ENCODE peak calls at places on chromosomes 4 and X, in nine cellular contexts. One of them, this sample, is unnamed.

GRCh38 chrX:104902070-104902469 is 318.4 kb downstream of the TEX13A start:
- DNase-seq in suprapubic skin: no peak
- DNase-seq in A549: no peak
- DNase-seq in transverse colon: no peak
- DNase-seq in stomach: no peak
- DNase-seq in SK-N-SH: no peak
- DNase-seq in sigmoid colon: no peak
- DNase-seq in tibial nerve: no peak
- DNase-seq in GM12878: no peak
- DNase-seq in this sample: no peak

GRCh38 chrX:101117701-101118100 is 19.7 kb downstream of the CENPI start:
- DNase-seq in suprapubic skin: no peak
- DNase-seq in A549: no peak
- DNase-seq in transverse colon: no peak
- DNase-seq in stomach: no peak
- DNase-seq in SK-N-SH: no peak
- DNase-seq in sigmoid colon: no peak
- DNase-seq in tibial nerve: no peak
- DNase-seq in GM12878: no peak
- DNase-seq in this sample: no peak

GRCh38 chr4:184485279-184485678 is 10.9 kb upstream of the IRF2 start:
- DNase-seq in suprapubic skin: no peak
- DNase-seq in A549: no peak
- DNase-seq in transverse colon: no peak
- DNase-seq in stomach: no peak
- DNase-seq in SK-N-SH: no peak
- DNase-seq in sigmoid colon: no peak
- DNase-seq in tibial nerve: no peak
- DNase-seq in GM12878: no peak
- DNase-seq in this sample: no peak

GRCh38 chr4:8439914-8440490 is 521 bp downstream of the ACOX3 start:
- DNase-seq in suprapubic skin: no peak
- DNase-seq in A549: no peak
- DNase-seq in transverse colon: peak
- DNase-seq in stomach: no peak
- DNase-seq in SK-N-SH: no peak
- DNase-seq in sigmoid colon: no peak
- DNase-seq in tibial nerve: no peak
- DNase-seq in GM12878: no peak
- DNase-seq in this sample: no peak

GRCh38 chr4:54065282-54066087 is 1.1 kb upstream of the CHIC2 start:
- DNase-seq in suprapubic skin: no peak
- DNase-seq in A549: no peak
- DNase-seq in transverse colon: no peak
- DNase-seq in stomach: no peak
- DNase-seq in SK-N-SH: no peak
- DNase-seq in sigmoid colon: no peak
- DNase-seq in tibial nerve: no peak
- DNase-seq in GM12878: no peak
- DNase-seq in this sample: no peak

GRCh38 chrX:18461431-18461830 is 36.0 kb downstream of the CDKL5 start:
- DNase-seq in suprapubic skin: no peak
- DNase-seq in A549: no peak
- DNase-seq in transverse colon: no peak
- DNase-seq in stomach: no peak
- DNase-seq in SK-N-SH: no peak
- DNase-seq in sigmoid colon: no peak
- DNase-seq in tibial nerve: no peak
- DNase-seq in GM12878: no peak
- DNase-seq in this sample: no peak

GRCh38 chrX:148133099-148133725 is 152.1 kb downstream of the FMR1NB start:
- DNase-seq in suprapubic skin: no peak
- DNase-seq in A549: no peak
- DNase-seq in transverse colon: no peak
- DNase-seq in stomach: no peak
- DNase-seq in SK-N-SH: no peak
- DNase-seq in sigmoid colon: no peak
- DNase-seq in tibial nerve: no peak
- DNase-seq in GM12878: no peak
- DNase-seq in this sample: no peak

GRCh38 chr4:7384929-7385890 is 49.5 kb downstream of the PSAPL1 start:
- DNase-seq in suprapubic skin: peak
- DNase-seq in A549: no peak
- DNase-seq in transverse colon: no peak
- DNase-seq in stomach: no peak
- DNase-seq in SK-N-SH: peak
- DNase-seq in sigmoid colon: peak
- DNase-seq in tibial nerve: no peak
- DNase-seq in GM12878: no peak
- DNase-seq in this sample: no peak

GRCh38 chr4:54802336-54802735 is 144.6 kb downstream of the KIT start:
- DNase-seq in suprapubic skin: no peak
- DNase-seq in A549: no peak
- DNase-seq in transverse colon: no peak
- DNase-seq in stomach: no peak
- DNase-seq in SK-N-SH: no peak
- DNase-seq in sigmoid colon: no peak
- DNase-seq in tibial nerve: no peak
- DNase-seq in GM12878: no peak
- DNase-seq in this sample: no peak

GRCh38 chr4:2256781-2257191 is 5.1 kb downstream of the MXD4 start:
- DNase-seq in suprapubic skin: peak
- DNase-seq in A549: no peak
- DNase-seq in transverse colon: peak
- DNase-seq in stomach: peak
- DNase-seq in SK-N-SH: peak
- DNase-seq in sigmoid colon: peak
- DNase-seq in tibial nerve: peak
- DNase-seq in GM12878: no peak
- DNase-seq in this sample: peak

GRCh38 chr4:2256156-2256731 is 5.7 kb downstream of the MXD4 start:
- DNase-seq in suprapubic skin: peak
- DNase-seq in A549: no peak
- DNase-seq in transverse colon: peak
- DNase-seq in stomach: peak
- DNase-seq in SK-N-SH: peak
- DNase-seq in sigmoid colon: peak
- DNase-seq in tibial nerve: peak
- DNase-seq in GM12878: no peak
- DNase-seq in this sample: peak

GRCh38 chr4:2253160-2254084 is 8.5 kb downstream of the MXD4 start:
- DNase-seq in suprapubic skin: peak
- DNase-seq in A549: no peak
- DNase-seq in transverse colon: no peak
- DNase-seq in stomach: peak
- DNase-seq in SK-N-SH: peak
- DNase-seq in sigmoid colon: peak
- DNase-seq in tibial nerve: peak
- DNase-seq in GM12878: no peak
- DNase-seq in this sample: peak

GRCh38 chr4:2255501-2256155 is 6.3 kb downstream of the MXD4 start:
- DNase-seq in suprapubic skin: peak
- DNase-seq in A549: no peak
- DNase-seq in transverse colon: peak
- DNase-seq in stomach: peak
- DNase-seq in SK-N-SH: peak
- DNase-seq in sigmoid colon: peak
- DNase-seq in tibial nerve: peak
- DNase-seq in GM12878: no peak
- DNase-seq in this sample: peak

GRCh38 chr4:2254665-2255500 is 7.0 kb downstream of the MXD4 start:
- DNase-seq in suprapubic skin: peak
- DNase-seq in A549: no peak
- DNase-seq in transverse colon: no peak
- DNase-seq in stomach: peak
- DNase-seq in SK-N-SH: peak
- DNase-seq in sigmoid colon: peak
- DNase-seq in tibial nerve: peak
- DNase-seq in GM12878: no peak
- DNase-seq in this sample: peak
- TF ChIP-seq EP300 in suprapubic skin: no peak
- TF ChIP-seq EP300 in A549: no peak
- TF ChIP-seq EP300 in transverse colon: no peak
- TF ChIP-seq EP300 in stomach: no peak
- TF ChIP-seq EP300 in SK-N-SH: no peak
- TF ChIP-seq EP300 in sigmoid colon: no peak
- TF ChIP-seq EP300 in tibial nerve: no peak
- TF ChIP-seq EP300 in GM12878: no peak
- TF ChIP-seq EP300 in this sample: no peak

DNA sequence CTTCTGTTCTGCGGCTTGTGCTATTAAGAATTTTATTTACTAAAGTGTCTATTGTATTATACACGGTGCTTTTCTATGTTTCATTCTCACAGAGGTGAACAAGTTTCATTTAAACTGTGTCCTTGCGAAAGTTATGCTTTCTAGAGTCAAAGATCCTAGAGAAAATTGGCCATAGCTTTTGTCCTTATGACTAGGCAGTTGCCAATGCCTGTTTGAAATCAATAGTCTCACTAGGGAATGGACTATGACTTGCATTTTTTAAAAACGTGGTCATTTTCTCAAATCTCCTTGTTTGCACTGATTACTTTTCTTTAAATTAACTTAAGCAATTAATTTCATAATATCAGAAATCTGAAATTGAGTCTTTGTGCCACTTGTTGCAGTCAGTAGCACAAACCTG is 211.7 kb upstream of the MID1 start:
- DNase-seq in suprapubic skin: no peak
- DNase-seq in A549: no peak
- DNase-seq in transverse colon: no peak
- DNase-seq in stomach: no peak
- DNase-seq in SK-N-SH: no peak
- DNase-seq in sigmoid colon: no peak
- DNase-seq in tibial nerve: no peak
- DNase-seq in GM12878: no peak
- DNase-seq in this sample: no peak
- TF ChIP-seq EP300 in suprapubic skin: no peak
- TF ChIP-seq EP300 in A549: no peak
- TF ChIP-seq EP300 in transverse colon: no peak
- TF ChIP-seq EP300 in stomach: no peak
- TF ChIP-seq EP300 in SK-N-SH: no peak
- TF ChIP-seq EP300 in sigmoid colon: no peak
- TF ChIP-seq EP300 in tibial nerve: no peak
- TF ChIP-seq EP300 in GM12878: no peak
- TF ChIP-seq EP300 in this sample: no peak

DNA sequence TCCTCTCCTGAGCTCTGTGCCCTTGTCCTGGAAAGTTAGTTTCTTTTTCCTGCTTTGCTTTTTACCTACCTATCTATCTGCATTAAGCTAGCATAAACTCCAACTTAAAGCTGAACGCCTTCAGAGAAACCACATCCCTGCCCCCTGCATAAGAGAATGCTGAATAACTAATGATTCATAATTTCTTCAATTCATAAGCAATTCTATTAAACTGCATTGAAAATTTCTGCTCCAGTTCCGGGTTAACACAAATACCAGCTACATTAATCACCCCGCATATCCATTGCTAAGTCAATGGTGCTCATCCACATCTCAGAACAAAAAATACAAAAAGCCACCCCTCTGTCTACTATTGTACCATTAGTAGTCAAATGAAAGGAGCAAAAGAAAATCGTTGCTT is 107.0 kb downstream of the ELOVL6 start:
- DNase-seq in suprapubic skin: no peak
- DNase-seq in A549: no peak
- DNase-seq in transverse colon: no peak
- DNase-seq in stomach: no peak
- DNase-seq in SK-N-SH: no peak
- DNase-seq in sigmoid colon: no peak
- DNase-seq in tibial nerve: no peak
- DNase-seq in GM12878: no peak
- DNase-seq in this sample: no peak
- TF ChIP-seq EP300 in suprapubic skin: no peak
- TF ChIP-seq EP300 in A549: no peak
- TF ChIP-seq EP300 in transverse colon: no peak
- TF ChIP-seq EP300 in stomach: no peak
- TF ChIP-seq EP300 in SK-N-SH: no peak
- TF ChIP-seq EP300 in sigmoid colon: no peak
- TF ChIP-seq EP300 in tibial nerve: no peak
- TF ChIP-seq EP300 in GM12878: no peak
- TF ChIP-seq EP300 in this sample: no peak

GRCh38 chr4:2423695-2424094 is 4.9 kb downstream of the CFAP99 start:
- DNase-seq in suprapubic skin: no peak
- DNase-seq in A549: no peak
- DNase-seq in transverse colon: no peak
- DNase-seq in stomach: no peak
- DNase-seq in SK-N-SH: no peak
- DNase-seq in sigmoid colon: no peak
- DNase-seq in tibial nerve: no peak
- DNase-seq in GM12878: no peak
- DNase-seq in this sample: no peak

GRCh38 chr4:2423066-2423465 is 4.3 kb downstream of the CFAP99 start:
- DNase-seq in suprapubic skin: no peak
- DNase-seq in A549: no peak
- DNase-seq in transverse colon: no peak
- DNase-seq in stomach: no peak
- DNase-seq in SK-N-SH: no peak
- DNase-seq in sigmoid colon: no peak
- DNase-seq in tibial nerve: no peak
- DNase-seq in GM12878: no peak
- DNase-seq in this sample: no peak

GRCh38 chr4:2425386-2426068 is 6.8 kb downstream of the CFAP99 start:
- DNase-seq in suprapubic skin: no peak
- DNase-seq in A549: no peak
- DNase-seq in transverse colon: no peak
- DNase-seq in stomach: no peak
- DNase-seq in SK-N-SH: no peak
- DNase-seq in sigmoid colon: no peak
- DNase-seq in tibial nerve: no peak
- DNase-seq in GM12878: no peak
- DNase-seq in this sample: no peak

GRCh38 chr4:2426069-2426397 is 7.3 kb downstream of the CFAP99 start:
- DNase-seq in suprapubic skin: no peak
- DNase-seq in A549: no peak
- DNase-seq in transverse colon: no peak
- DNase-seq in stomach: no peak
- DNase-seq in SK-N-SH: no peak
- DNase-seq in sigmoid colon: no peak
- DNase-seq in tibial nerve: no peak
- DNase-seq in GM12878: no peak
- DNase-seq in this sample: no peak

DNA sequence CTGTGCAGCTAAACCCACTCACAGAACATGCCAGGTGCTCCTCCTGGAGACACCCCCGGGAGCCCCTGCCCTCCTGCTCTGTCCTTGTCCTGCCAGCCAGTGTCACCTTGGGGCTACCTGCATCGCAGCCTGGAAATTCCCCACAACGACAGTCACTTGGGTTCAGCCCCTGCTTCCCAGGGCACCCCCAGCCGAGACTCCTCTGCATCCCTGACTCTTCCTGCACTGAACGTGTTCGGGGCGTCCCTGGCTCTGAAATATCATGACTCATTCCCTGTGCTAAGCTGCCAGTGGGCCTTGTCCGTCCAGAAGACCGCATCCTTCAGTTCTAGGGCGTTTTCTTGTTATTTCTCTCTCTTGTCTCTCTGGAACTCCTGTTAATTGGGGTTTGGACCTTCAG is 5.8 kb downstream of the CFAP99 start:
- DNase-seq in suprapubic skin: no peak
- DNase-seq in A549: no peak
- DNase-seq in transverse colon: no peak
- DNase-seq in stomach: no peak
- DNase-seq in SK-N-SH: no peak
- DNase-seq in sigmoid colon: no peak
- DNase-seq in tibial nerve: no peak
- DNase-seq in GM12878: no peak
- DNase-seq in this sample: no peak
- TF ChIP-seq EP300 in suprapubic skin: no peak
- TF ChIP-seq EP300 in A549: no peak
- TF ChIP-seq EP300 in transverse colon: no peak
- TF ChIP-seq EP300 in stomach: no peak
- TF ChIP-seq EP300 in SK-N-SH: no peak
- TF ChIP-seq EP300 in sigmoid colon: no peak
- TF ChIP-seq EP300 in tibial nerve: no peak
- TF ChIP-seq EP300 in GM12878: no peak
- TF ChIP-seq EP300 in this sample: no peak